ENCODE peak calls at places on chromosomes 1 and 21, in nine cellular contexts. H is tibial nerve, D is cardiac fibroblast, Q is dorsolateral prefrontal cortex, R is Calu3, T is AG04450, G is bronchial epithelial cell, J is choroid plexus epithelial cell, N is stomach. U is an unnamed sample.

GRCh38 chr1:24954631-24955030 is 24.6 kb upstream of the RUNX3 start:
- DNase-seq in J (no peak), G (no peak), R (no peak), H (no peak), N (no peak), Q (no peak), D (no peak), T (no peak), U (no peak)

GRCh38 chr1:52157582-52157981 is 15.7 kb downstream of the ZFYVE9 start:
- DNase-seq in G (peak; percentile 31), T (no peak), R (no peak), Q (no peak), H (no peak), D (peak; percentile 19), J (peak; percentile 21), N (no peak), U (no peak)

GRCh38 chr1:247747616-247748015 is 325 bp downstream of the OR14A2 start:
- DNase-seq in J (peak; percentile 20), T (no peak), R (no peak), Q (no peak), H (no peak), G (no peak), D (peak; percentile 87), N (no peak), U (no peak)

GRCh38 chr1:37537378-37537777 is 16.7 kb downstream of the SNIP1 start:
- DNase-seq in J (peak; percentile 90), N (peak; percentile 43), D (peak; percentile 88), T (peak; percentile 45), G (peak; percentile 95), Q (no peak), R (no peak), H (no peak), U (no peak)

GRCh38 chr1:241115784-241116183 is 241.2 kb downstream of the RGS7 start:
- DNase-seq in N (no peak), T (no peak), J (no peak), D (no peak), H (no peak), G (no peak), Q (no peak), R (no peak), U (no peak)

GRCh38 chr1:202501281-202501680 is 152.8 kb downstream of the PPP1R12B start:
- DNase-seq in T (no peak), G (peak; percentile 53), N (no peak), R (peak; percentile 24), H (peak; percentile 17), J (peak; percentile 71), D (peak; percentile 65), Q (peak; percentile 17), U (no peak)

GRCh38 chr1:46246548-46247432 is 773 bp upstream of the RAD54L start:
- DNase-seq in Q (no peak), R (no peak), G (no peak), H (no peak), D (peak; percentile 49), N (no peak), T (no peak), J (peak; percentile 67), U (no peak)

GRCh38 chr1:121458291-121459048 is 273.7 kb downstream of the SRGAP2C start:
- DNase-seq in N (no peak), D (no peak), H (no peak), G (no peak), T (no peak), Q (no peak), R (no peak), J (peak; percentile 3), U (no peak)

GRCh38 chr1:216064643-216065042 is 358.6 kb downstream of the USH2A start:
- DNase-seq in T (no peak), Q (no peak), D (no peak), H (no peak), G (peak; percentile 69), R (no peak), J (no peak), N (no peak), U (no peak)

GRCh38 chr1:208314431-208314830 is 70.2 kb upstream of the PLXNA2 start:
- DNase-seq in D (no peak), H (no peak), R (no peak), N (no peak), G (no peak), T (no peak), Q (no peak), J (no peak), U (no peak)

DNA sequence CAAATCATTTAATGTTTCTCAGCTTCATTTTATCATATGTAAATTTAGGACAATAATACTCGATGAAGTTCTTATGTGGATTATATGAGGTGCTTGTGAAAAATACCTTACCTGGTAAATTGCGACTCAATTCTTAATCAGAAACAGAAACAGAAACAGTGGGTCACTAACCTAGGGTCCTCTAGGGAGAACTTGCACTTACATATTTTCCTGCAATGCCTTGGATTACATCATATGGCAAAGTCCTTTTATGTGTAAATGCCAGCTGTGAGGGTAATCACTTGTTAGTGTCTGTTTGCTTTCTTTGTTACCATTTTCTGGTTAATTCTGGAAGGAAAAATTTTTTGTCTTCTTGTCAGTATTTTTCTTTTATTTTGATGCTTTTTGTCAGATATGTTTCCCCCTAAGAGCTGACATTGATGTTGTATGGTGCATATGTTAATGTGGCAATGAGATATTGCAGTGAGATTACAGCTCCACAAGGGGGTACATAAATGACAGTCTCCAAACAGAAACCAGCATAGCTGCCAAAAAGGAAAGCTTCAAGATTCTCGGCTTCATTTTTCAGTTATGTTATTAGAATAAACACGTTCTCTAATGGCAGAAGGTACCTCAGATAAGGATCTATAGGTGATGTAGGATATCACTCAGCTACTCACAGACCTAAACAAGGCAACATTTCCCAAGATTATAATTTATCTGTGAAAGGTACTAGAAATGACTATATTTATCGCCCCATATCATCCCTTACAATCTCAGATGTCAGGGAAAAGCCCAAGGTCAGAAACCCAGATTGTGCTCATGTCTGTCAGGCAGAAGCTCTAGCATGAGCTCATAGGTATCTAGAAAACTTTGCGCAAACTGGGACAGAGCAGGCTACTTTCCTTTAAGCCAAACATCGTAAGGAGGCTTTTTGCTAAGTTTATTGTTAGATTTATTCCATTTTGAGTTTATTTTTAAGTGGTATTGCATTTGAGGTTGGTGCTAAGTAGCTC is 119.9 kb downstream of the FASLG start:
- DNase-seq in G (no peak), Q (no peak), J (peak; percentile 67), R (no peak), H (no peak), D (peak; percentile 24), T (no peak), N (no peak), U (no peak)
- TF ChIP-seq CTCF in G (no peak), Q (no peak), J (peak; percentile 51), R (no peak), H (no peak), D (peak; percentile 14), T (peak; percentile 28), N (no peak), U (no peak)

DNA sequence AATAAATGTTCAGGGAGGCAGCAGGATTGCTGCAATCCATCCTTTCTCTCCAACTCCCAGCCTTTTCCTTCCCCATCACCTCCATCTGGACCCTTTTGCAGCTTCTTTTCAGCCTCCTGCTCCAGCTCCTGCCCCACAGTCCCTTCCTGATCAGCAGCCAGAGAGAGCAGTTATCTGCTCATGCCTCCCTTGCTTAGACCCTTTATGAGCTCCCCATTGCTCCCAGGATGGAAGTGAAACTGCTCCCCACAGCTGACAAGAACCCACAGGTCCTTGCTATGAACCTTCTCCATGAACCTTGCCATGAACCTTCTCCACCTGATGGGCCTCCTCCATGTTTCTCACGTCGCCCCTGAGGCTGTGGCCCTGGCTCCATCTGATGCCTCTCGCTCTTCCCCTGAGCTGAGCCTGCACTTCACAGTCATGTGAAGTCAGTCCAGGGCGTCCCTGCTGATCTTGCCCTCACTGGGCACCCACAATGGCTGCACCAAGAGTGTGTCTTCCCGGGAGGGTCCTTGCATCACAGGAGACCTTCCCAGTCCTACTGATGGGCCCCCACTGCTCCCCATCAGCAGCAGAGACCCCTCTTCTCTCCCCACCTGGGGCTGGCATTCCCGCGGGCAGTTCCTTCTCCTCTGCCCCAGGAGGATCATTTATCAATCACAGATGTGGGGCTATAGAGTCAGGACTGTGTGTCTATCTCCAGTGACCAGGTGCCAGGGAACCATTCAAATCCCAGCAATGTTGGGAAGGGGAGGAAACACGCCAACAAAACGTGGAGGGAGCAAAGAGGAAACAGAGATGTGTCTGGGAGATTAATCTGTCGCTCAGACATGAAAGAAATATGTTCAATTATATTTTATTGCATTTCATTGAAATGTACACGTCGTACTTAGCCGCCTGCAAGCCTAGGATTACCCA is 73.1 kb downstream of the MATN1 start:
- DNase-seq in G (no peak), R (no peak), J (no peak), N (no peak), D (no peak), H (no peak), T (no peak), Q (no peak), U (no peak)
- TF ChIP-seq CTCF in G (no peak), R (no peak), J (no peak), N (no peak), D (no peak), H (no peak), T (no peak), Q (no peak), U (no peak)

DNA sequence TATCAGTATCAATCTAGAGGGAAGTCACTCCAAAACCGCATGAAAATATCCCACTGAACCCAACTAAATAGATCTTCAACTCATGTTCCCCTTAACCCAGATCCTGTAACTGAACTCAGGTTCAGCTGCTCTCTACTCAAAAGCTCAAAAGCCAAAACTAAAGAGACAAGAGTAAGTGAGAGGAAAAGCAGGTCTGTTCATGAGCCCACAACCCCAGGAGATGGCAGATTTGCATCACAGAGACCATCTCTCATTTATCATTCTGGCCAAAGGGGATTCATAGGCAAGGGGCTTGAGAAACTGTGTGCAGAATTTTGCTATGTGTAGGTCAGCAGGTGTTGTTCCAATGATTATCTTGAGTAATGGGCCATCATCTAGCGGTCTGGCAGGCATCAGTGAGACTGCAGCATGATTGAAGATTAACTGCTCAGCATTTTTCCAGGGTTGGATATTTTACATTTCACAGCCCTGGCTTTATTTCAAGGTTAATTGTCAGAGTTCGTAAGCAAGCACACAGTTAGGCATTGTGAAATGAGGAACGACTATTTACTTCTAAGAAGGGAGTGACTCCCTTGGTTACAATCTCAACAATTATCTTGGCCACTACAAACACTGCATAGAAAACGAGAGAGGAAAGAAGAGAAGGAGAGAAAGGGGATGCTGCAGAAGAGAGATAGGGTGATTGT is 1204.5 kb upstream of the TMPRSS15 start:
- DNase-seq in H (no peak), N (no peak), G (no peak), Q (no peak), R (no peak), J (peak; percentile 65), D (no peak), T (no peak), U (no peak)
- TF ChIP-seq CTCF in H (no peak), N (no peak), G (no peak), Q (no peak), R (no peak), J (peak; percentile 26), D (no peak), T (no peak), U (no peak)

GRCh38 chr1:27127419-27127818 is 27.5 kb downstream of the SLC9A1 start:
- DNase-seq in Q (no peak), J (no peak), D (no peak), N (no peak), H (no peak), T (no peak), R (no peak), G (no peak), U (no peak)
- TF ChIP-seq CTCF in Q (no peak), J (peak; percentile 43), D (peak; percentile 1), N (no peak), H (no peak), T (peak; percentile 38), R (no peak), G (no peak), U (no peak)

GRCh38 chr1:214808845-214809460 is 206.0 kb downstream of the CENPF start:
- DNase-seq in N (no peak), R (peak; percentile 48), J (peak; percentile 72), D (peak; percentile 73), T (no peak), Q (no peak), G (peak; percentile 61), H (no peak), U (no peak)
- TF ChIP-seq CTCF in N (peak; percentile 45), R (peak; percentile 60), J (peak; percentile 71), D (peak; percentile 47), T (peak; percentile 44), Q (no peak), G (peak; percentile 73), H (no peak), U (no peak)

U was measured in activated B cell treated with CpG ODN at 0.5 μM for 24 hours.